ENCODE peak calls at places on chromosomes 1 and 21, in five cellular contexts. One of them, this sample, is unnamed.

GRCh38 chr1:10161541-10162290 is 48.7 kb upstream of the KIF1B start:
- DNase-seq in heart left ventricle: peak
- DNase-seq in heart right ventricle: peak
- DNase-seq in RWPE1: no peak
- DNase-seq in right cardiac atrium: no peak
- DNase-seq in this sample: no peak

GRCh38 chr1:233788687-233789086 is 115.8 kb upstream of the SLC35F3 start:
- DNase-seq in heart right ventricle: no peak
- DNase-seq in RWPE1: no peak
- DNase-seq in right cardiac atrium: no peak
- DNase-seq in heart left ventricle: no peak
- DNase-seq in this sample: no peak

GRCh38 chr1:207454046-207454964 is at the start of gene CR2:
- DNase-seq in heart right ventricle: no peak
- DNase-seq in right cardiac atrium: peak
- DNase-seq in heart left ventricle: no peak
- DNase-seq in RWPE1: peak
- DNase-seq in this sample: no peak

GRCh38 chr1:91502882-91503184 is 2.2 kb downstream of the CDC7 start:
- DNase-seq in heart left ventricle: no peak
- DNase-seq in heart right ventricle: no peak
- DNase-seq in RWPE1: no peak
- DNase-seq in right cardiac atrium: no peak
- DNase-seq in this sample: no peak

GRCh38 chr21:36994501-36995189 is 11.9 kb upstream of the RIPPLY3 start:
- DNase-seq in right cardiac atrium: no peak
- DNase-seq in heart right ventricle: no peak
- DNase-seq in heart left ventricle: no peak
- DNase-seq in RWPE1: no peak
- DNase-seq in this sample: no peak

GRCh38 chr1:57285979-57286378 is 137.9 kb downstream of the DAB1 start:
- DNase-seq in heart right ventricle: no peak
- DNase-seq in heart left ventricle: no peak
- DNase-seq in right cardiac atrium: no peak
- DNase-seq in RWPE1: no peak
- DNase-seq in this sample: no peak

GRCh38 chr1:41672641-41673313 is 188.3 kb upstream of the EDN2 start:
- DNase-seq in heart left ventricle: peak
- DNase-seq in RWPE1: no peak
- DNase-seq in heart right ventricle: no peak
- DNase-seq in right cardiac atrium: no peak
- DNase-seq in this sample: no peak

GRCh38 chr1:203270448-203270847 is 34.9 kb upstream of the BTG2 start:
- DNase-seq in heart left ventricle: no peak
- DNase-seq in RWPE1: no peak
- DNase-seq in right cardiac atrium: no peak
- DNase-seq in heart right ventricle: no peak
- DNase-seq in this sample: peak

GRCh38 chr21:45872471-45872870 is 109.1 kb upstream of the COL6A1 start:
- DNase-seq in right cardiac atrium: no peak
- DNase-seq in heart right ventricle: no peak
- DNase-seq in RWPE1: no peak
- DNase-seq in heart left ventricle: no peak
- DNase-seq in this sample: no peak

GRCh38 chr1:200429221-200429751 is 19.4 kb upstream of the ZNF281 start:
- DNase-seq in heart left ventricle: no peak
- DNase-seq in RWPE1: no peak
- DNase-seq in right cardiac atrium: no peak
- DNase-seq in heart right ventricle: no peak
- DNase-seq in this sample: no peak

GRCh38 chr1:186682721-186683120 is 2.5 kb upstream of the PTGS2 start:
- DNase-seq in right cardiac atrium: no peak
- DNase-seq in RWPE1: no peak
- DNase-seq in heart right ventricle: no peak
- DNase-seq in heart left ventricle: no peak
- DNase-seq in this sample: no peak

GRCh38 chr1:168991667-168992475 is 114.6 kb upstream of the ATP1B1 start:
- DNase-seq in heart left ventricle: no peak
- DNase-seq in RWPE1: peak
- DNase-seq in right cardiac atrium: no peak
- DNase-seq in heart right ventricle: no peak
- DNase-seq in this sample: no peak

GRCh38 chr1:21338568-21339401 is 48.5 kb upstream of the ECE1 start:
- DNase-seq in heart right ventricle: peak
- DNase-seq in RWPE1: no peak
- DNase-seq in right cardiac atrium: peak
- DNase-seq in heart left ventricle: peak
- DNase-seq in this sample: peak

This sample was measured in ovary.